ENCODE peak calls at places on chromosomes 1 and 21, in five cellular contexts. X is neuronal stem cell, Y is mesendoderm, Q is mesenchymal stem cell, J is IMR-90. U is an unnamed sample.
A peak's percentile ranks its signal among the peaks of the same experiment; 100 is the strongest.

GRCh38 chr1:8427493-8427892 is 109.6 kb downstream of the SLC45A1 start:
- DNase-seq in J (no peak), Q (peak; percentile 38), Y (no peak), X (no peak), U (no peak)

GRCh38 chr1:87284456-87285240 is 44.0 kb upstream of the LMO4 start:
- DNase-seq in Q (no peak), X (no peak), Y (peak; percentile 62), J (peak; percentile 2), U (no peak)

GRCh38 chr1:44590475-44590874 is 83.8 kb downstream of the TMEM53 start:
- DNase-seq in X (no peak), Y (no peak), J (no peak), Q (no peak), U (no peak)

GRCh38 chr21:23951251-23951650 is 1656.0 kb downstream of the MRPL39 start:
- DNase-seq in X (no peak), J (peak; percentile 67), Y (no peak), Q (no peak), U (no peak)

GRCh38 chr1:226643167-226643566 is 94.6 kb downstream of the STUM start:
- DNase-seq in J (peak; percentile 81), X (no peak), Y (peak; percentile 72), Q (peak; percentile 73), U (no peak)

GRCh38 chr1:60657926-60658325 is 424.4 kb upstream of the NFIA start:
- DNase-seq in J (no peak), Q (no peak), X (no peak), Y (no peak), U (no peak)

GRCh38 chr1:194252189-194252588 is 1065.8 kb upstream of the B3GALT2 start:
- DNase-seq in X (no peak), J (peak; percentile 88), Q (peak; percentile 3), Y (no peak), U (no peak)

GRCh38 chr1:234750922-234751595 is 141.1 kb upstream of the IRF2BP2 start:
- DNase-seq in X (no peak), J (no peak), Q (no peak), Y (peak; percentile 32), U (no peak)

GRCh38 chr1:50620680-50621329 is 197.6 kb upstream of the DMRTA2 start:
- DNase-seq in Q (peak; percentile 29), J (peak; percentile 40), X (no peak), Y (peak; percentile 58), U (peak; percentile 63)

GRCh38 chr1:39761557-39762260 is 9.4 kb downstream of the OXCT2 start:
- DNase-seq in J (no peak), X (no peak), Y (no peak), Q (no peak), U (no peak)

GRCh38 chr1:54518489-54518888 is 29.5 kb upstream of the ACOT11 start:
- DNase-seq in Y (no peak), Q (no peak), X (no peak), J (no peak), U (peak; percentile 4)

DNA sequence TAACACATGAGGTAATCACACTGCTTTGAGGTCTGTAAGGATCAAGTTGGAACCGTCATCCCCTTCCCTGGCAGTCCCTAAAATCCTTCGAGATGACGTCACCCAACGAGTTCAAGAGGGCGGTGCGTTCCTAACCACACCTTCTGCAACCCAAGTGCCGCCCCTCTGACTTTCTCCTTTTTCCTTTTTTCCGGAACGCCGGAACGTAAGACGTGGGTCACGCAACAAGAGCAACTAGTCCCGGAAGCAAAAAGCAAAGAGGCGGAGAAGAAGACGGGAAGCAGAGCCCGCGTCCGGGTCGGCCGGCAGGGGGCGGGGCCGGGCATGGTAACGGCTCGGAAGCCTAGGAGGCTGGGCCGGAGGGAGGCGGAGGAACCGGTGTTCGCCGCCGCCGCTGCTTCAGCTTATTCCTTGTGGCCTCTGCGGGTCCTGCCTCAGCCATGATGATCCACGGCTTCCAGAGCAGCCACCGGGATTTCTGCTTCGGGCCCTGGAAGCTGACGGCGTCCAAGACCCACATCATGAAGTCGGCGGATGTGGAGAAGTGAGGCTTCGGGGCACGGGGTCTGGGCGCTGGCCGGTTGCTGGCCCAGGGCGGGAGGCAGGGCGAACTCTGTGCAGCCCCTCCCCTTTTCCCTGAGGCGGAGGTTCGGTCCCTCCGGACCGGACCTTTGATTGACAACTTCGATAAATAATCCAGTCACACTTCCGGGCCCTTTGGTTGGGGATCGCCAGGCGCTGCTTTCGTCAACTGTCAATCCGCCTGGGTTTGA is at the start of gene TIPRL:
- DNase-seq in X (peak; percentile 97), Y (peak; percentile 100), J (peak; percentile 100), Q (peak; percentile 100), U (peak; percentile 98)
- H2BK5ac ChIP-seq in X (no peak within 1 kb of the TSS), Y (no peak within 1 kb of the TSS), J (peak within 1 kb of the TSS; percentile 71), Q (peak within 1 kb of the TSS; percentile 45), U (no peak within 1 kb of the TSS)

GRCh38 chr1:26546375-26546774 is 16.8 kb downstream of the RPS6KA1 start:
- DNase-seq in Y (no peak), Q (no peak), X (no peak), J (no peak), U (no peak)
- H2BK5ac ChIP-seq in Y (no peak overlapping the region), Q (no peak overlapping the region), X (no peak overlapping the region), J (no peak overlapping the region), U (no peak overlapping the region)

GRCh38 chr1:91122106-91122717 is 100.4 kb upstream of the ZNF644 start:
- DNase-seq in Q (no peak), J (no peak), Y (no peak), X (no peak), U (no peak)

GRCh38 chr1:91124290-91124975 is 102.6 kb upstream of the ZNF644 start:
- DNase-seq in J (no peak), Q (no peak), X (no peak), Y (no peak), U (no peak)

GRCh38 chr1:91123319-91123718 is 101.5 kb upstream of the ZNF644 start:
- DNase-seq in J (no peak), Q (no peak), X (no peak), Y (no peak), U (no peak)

GRCh38 chr1:91124989-91125417 is 103.2 kb upstream of the ZNF644 start:
- DNase-seq in Q (peak; percentile 53), J (no peak), X (no peak), Y (no peak), U (no peak)

GRCh38 chr1:91123773-91124172 is 101.9 kb upstream of the ZNF644 start:
- DNase-seq in X (no peak), Y (no peak), Q (no peak), J (no peak), U (no peak)
- H2BK5ac ChIP-seq in X (no peak overlapping the region), Y (no peak overlapping the region), Q (no peak overlapping the region), J (no peak overlapping the region), U (peak overlapping the region; percentile 57)

DNA sequence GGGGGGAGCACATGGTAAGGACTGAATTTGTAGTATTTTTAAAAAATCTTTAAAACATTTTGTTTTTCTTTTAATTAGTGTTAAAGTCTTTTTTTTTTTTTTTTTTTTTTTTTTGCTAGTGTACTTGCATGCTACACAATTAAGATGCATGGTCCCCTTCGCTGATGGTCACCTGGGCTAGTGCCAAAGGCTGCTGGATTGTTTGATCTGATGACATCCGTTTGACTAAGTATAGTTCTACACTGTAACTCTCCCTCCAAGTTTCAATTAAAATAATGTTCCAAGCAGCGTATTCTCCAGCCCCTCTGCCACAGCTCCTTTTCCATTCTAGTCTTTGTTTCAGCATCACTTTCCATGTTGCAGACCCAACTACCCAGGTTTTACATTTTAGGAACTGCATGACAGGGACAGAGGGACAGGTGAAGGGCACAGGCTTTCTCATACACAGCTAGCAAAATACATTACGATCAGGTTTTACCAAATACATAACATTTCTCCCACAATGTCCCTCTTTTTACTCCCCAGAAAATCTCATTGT is 852 bp upstream of the RAVER2 start:
- DNase-seq in Y (no peak), Q (no peak), X (no peak), J (no peak), U (no peak)
- H2BK5ac ChIP-seq in Y (no peak overlapping the region), Q (no peak overlapping the region), X (no peak overlapping the region), J (no peak overlapping the region), U (no peak overlapping the region)

GRCh38 chr1:1617925-1618324 is 2.6 kb downstream of the MIB2 start:
- DNase-seq in Q (no peak), Y (no peak), X (no peak), J (no peak), U (no peak)

GRCh38 chr1:1619917-1620361 is 4.6 kb downstream of the MIB2 start:
- DNase-seq in J (no peak), Q (no peak), Y (peak; percentile 53), X (no peak), U (peak; percentile 78)

GRCh38 chr1:1616838-1617237 is 1.5 kb downstream of the MIB2 start:
- DNase-seq in X (no peak), Q (no peak), Y (no peak), J (no peak), U (no peak)

GRCh38 chr1:1617516-1617915 is 2.2 kb downstream of the MIB2 start:
- DNase-seq in J (no peak), Y (no peak), X (no peak), Q (no peak), U (no peak)

DNA sequence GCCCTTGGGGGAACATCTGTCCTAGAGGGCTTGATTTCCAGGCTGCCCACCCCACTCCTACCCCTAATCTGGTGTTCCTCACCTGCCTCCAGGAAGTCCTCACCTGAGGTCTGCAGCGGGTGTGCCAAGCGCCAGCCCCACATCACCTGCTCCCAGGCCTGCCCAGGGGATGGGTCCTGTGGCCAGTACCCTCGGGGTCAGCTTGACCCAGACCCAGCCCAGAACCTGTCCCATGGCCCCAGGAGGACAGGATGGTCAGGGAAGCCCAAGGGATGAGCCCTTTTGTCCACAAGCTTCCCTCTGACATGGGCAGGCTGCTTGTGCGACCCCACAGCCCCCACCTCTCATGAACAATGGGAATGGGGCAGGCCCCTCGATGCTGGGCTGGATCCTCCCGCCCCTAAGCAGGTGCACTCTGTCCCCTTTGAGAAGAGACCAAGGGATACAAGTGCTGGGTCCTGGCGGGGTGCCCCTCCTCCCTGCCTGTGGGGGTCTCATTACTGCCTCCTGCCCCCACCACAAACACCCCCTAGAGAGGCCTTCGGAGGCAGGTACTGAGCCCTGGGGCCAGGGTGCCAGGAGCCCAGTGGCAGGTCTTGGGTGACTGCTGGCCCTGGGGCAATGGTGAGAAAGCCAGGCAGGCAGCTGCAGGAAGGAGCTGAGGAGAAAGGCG is 3.2 kb downstream of the MIB2 start:
- DNase-seq in X (no peak), Q (no peak), Y (no peak), J (no peak), U (no peak)
- H2BK5ac ChIP-seq in X (no peak overlapping the region), Q (no peak overlapping the region), Y (no peak overlapping the region), J (no peak overlapping the region), U (no peak overlapping the region)

GRCh38 chr1:30883389-30884172 is 25.0 kb downstream of the SDC3 start:
- DNase-seq in Q (no peak), X (no peak), Y (no peak), J (no peak), U (no peak)
- H2BK5ac ChIP-seq in Q (no peak overlapping the region), X (no peak overlapping the region), Y (no peak overlapping the region), J (no peak overlapping the region), U (no peak overlapping the region)

DNA sequence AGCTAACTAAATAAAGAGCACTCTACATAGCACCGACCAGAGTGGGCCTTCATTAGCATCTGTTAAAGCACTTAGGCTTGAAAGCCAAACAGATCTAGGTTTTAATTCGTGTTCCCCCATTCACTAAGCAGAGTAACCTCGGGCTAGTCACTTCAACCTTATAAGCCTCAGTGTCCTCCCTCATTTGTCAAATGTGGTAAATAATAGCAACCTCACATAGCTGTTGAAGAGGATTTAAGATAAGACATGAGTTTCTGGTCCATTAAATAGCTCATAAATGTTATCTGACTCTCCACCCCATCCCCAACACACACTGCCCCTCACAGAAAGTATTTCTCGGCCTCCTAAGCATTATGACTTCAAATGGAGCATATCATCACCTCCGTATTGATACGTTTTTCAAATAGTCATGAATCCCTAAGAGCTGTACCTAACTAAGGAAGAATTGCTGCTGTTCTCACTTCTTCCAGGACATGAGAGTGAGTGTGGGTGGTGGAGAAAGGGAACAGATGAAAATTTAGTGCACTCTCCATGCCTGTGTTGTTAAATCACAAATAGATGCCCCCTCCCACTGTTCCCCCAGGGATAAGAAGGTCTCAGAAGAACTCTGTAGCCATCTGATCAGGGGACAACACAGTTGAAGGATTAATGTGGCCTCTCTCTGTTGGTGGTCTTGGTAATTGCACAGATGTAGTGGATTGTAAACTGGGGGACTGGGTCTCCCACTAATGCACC is 47.6 kb downstream of the PLPP3 start:
- DNase-seq in Q (no peak), X (no peak), J (no peak), Y (no peak), U (no peak)
- H2BK5ac ChIP-seq in Q (no peak overlapping the region), X (no peak overlapping the region), J (no peak overlapping the region), Y (no peak overlapping the region), U (no peak overlapping the region)